ENCODE peak calls at places on chromosomes 6 and 20, in nine cellular contexts. I is stimulated activated CD8-positive, alpha-beta memory T cell treated with anti-CD3 and anti-CD28 coated beads, Interleukin-15, amount 100 ng/mL, for 1 hour; H is NCI-H524; R is stimulated activated CD4-positive, alpha-beta T cell treated with anti-CD3 and anti-CD28 coated beads, Interleukin-4, amount 100 ng/mL, for 24 hours; V is WTC11; G is DND-41; E is NCI-H1105; S is hypothalamus; D is HS-5. Z is an unnamed sample.
A peak's percentile ranks its signal among the peaks of the same experiment; 100 is the strongest.

GRCh38 chr6:80338201-80338836 is 231.8 kb downstream of the BCKDHB start:
- DNase-seq in I (peak; percentile 41), H (peak; percentile 88), R (peak; percentile 78), V (peak; percentile 86), G (peak; percentile 37), E (no peak), S (no peak), D (no peak), Z (no peak)

GRCh38 chr20:10673176-10673830 is 496 bp downstream of the JAG1 start:
- DNase-seq in I (no peak), H (peak; percentile 61), R (no peak), V (peak; percentile 47), G (no peak), E (no peak), S (no peak), D (no peak), Z (no peak)

GRCh38 chr6:132210886-132211563 is 190.2 kb downstream of the MOXD1 start:
- DNase-seq in I (no peak), H (no peak), R (no peak), V (no peak), G (no peak), E (no peak), S (no peak), D (no peak), Z (no peak)

GRCh38 chr6:104566411-104566810 is 293.3 kb downstream of the HACE1 start:
- DNase-seq in I (no peak), H (no peak), R (no peak), V (no peak), G (no peak), E (no peak), S (no peak), D (peak; percentile 16), Z (no peak)

GRCh38 chr6:167998206-167998605 is 735 bp downstream of the KIF25 start:
- DNase-seq in I (no peak), H (no peak), R (no peak), V (no peak), G (no peak), E (no peak), S (no peak), D (no peak), Z (no peak)

GRCh38 chr6:21678990-21679389 is 85.4 kb downstream of the SOX4 start:
- DNase-seq in I (no peak), H (no peak), R (no peak), V (no peak), G (no peak), E (no peak), S (no peak), D (no peak), Z (no peak)

GRCh38 chr20:51500311-51500710 is 42.2 kb downstream of the NFATC2 start:
- DNase-seq in I (no peak), H (no peak), R (peak; percentile 59), V (no peak), G (no peak), E (no peak), S (no peak), D (no peak), Z (no peak)

GRCh38 chr6:22036267-22036666 is 260.6 kb downstream of the PRL start:
- DNase-seq in I (no peak), H (peak; percentile 42), R (no peak), V (peak; percentile 50), G (no peak), E (peak; percentile 76), S (no peak), D (no peak), Z (no peak)

GRCh38 chr6:169409742-169410312 is 156.2 kb upstream of the THBS2 start:
- DNase-seq in I (no peak), H (no peak), R (no peak), V (no peak), G (no peak), E (no peak), S (no peak), D (no peak), Z (no peak)

GRCh38 chr20:37995856-37996625 is 37.2 kb downstream of the TTI1 start:
- DNase-seq in I (no peak), H (no peak), R (no peak), V (no peak), G (no peak), E (no peak), S (no peak), D (no peak), Z (peak; percentile 71)

GRCh38 chr6:4599924-4600323 is 176.3 kb upstream of the CDYL start:
- DNase-seq in I (no peak), H (no peak), R (no peak), V (no peak), G (no peak), E (no peak), S (no peak), D (peak; percentile 89), Z (no peak)

GRCh38 chr20:22762576-22763256 is 178.3 kb upstream of the FOXA2 start:
- DNase-seq in I (no peak), H (no peak), R (no peak), V (no peak), G (no peak), E (no peak), S (no peak), D (no peak), Z (no peak)

GRCh38 chr6:32461493-32461892 is 21.8 kb downstream of the HLA-DRA start:
- DNase-seq in I (no peak), H (no peak), R (no peak), V (no peak), G (no peak), E (no peak), S (no peak), D (no peak), Z (no peak)

GRCh38 chr20:2873747-2874041 is 413 bp downstream of the PTPRA start:
- DNase-seq in I (no peak), H (peak; percentile 70), R (peak; percentile 58), V (peak; percentile 69), G (peak; percentile 88), E (no peak), S (no peak), D (no peak), Z (no peak)

GRCh38 chr6:4358414-4359107 is 223.2 kb upstream of the ECI2 start:
- DNase-seq in I (no peak), H (no peak), R (peak; percentile 19), V (peak; percentile 27), G (no peak), E (no peak), S (peak; percentile 94), D (peak; percentile 99), Z (peak; percentile 74)

GRCh38 chr6:34908194-34908593 is 19.1 kb downstream of the ANKS1A start:
- DNase-seq in I (no peak), H (no peak), R (no peak), V (no peak), G (no peak), E (no peak), S (no peak), D (no peak), Z (no peak)

GRCh38 chr20:50333856-50334255 is 143.2 kb downstream of the CEBPB start:
- DNase-seq in I (no peak), H (no peak), R (no peak), V (no peak), G (no peak), E (no peak), S (no peak), D (no peak), Z (no peak)

GRCh38 chr6:156949376-156949775 is 172.2 kb downstream of the ARID1B start:
- DNase-seq in I (no peak), H (no peak), R (no peak), V (no peak), G (no peak), E (no peak), S (no peak), D (peak; percentile 34), Z (no peak)

GRCh38 chr6:132423839-132424238 is 22.6 kb upstream of the MOXD1 start:
- DNase-seq in I (no peak), H (no peak), R (no peak), V (no peak), G (no peak), E (no peak), S (no peak), D (no peak), Z (no peak)

GRCh38 chr6:7106215-7106751 is 1.5 kb upstream of the RREB1 start:
- DNase-seq in I (no peak), H (no peak), R (no peak), V (no peak), G (no peak), E (no peak), S (no peak), D (no peak), Z (no peak)

GRCh38 chr6:31465185-31465536 is 32.8 kb upstream of the MICB start:
- DNase-seq in I (no peak), H (no peak), R (no peak), V (no peak), G (no peak), E (no peak), S (no peak), D (no peak), Z (no peak)

GRCh38 chr6:32664827-32665362 is 1.6 kb downstream of the HLA-DQB1 start:
- DNase-seq in I (no peak), H (no peak), R (peak; percentile 6), V (no peak), G (no peak), E (no peak), S (no peak), D (no peak), Z (no peak)

GRCh38 chr6:39520411-39520810 is 197.9 kb upstream of the KCNK16 start:
- DNase-seq in I (no peak), H (no peak), R (no peak), V (no peak), G (no peak), E (no peak), S (no peak), D (no peak), Z (no peak)

GRCh38 chr6:64973142-64973541 is 733.9 kb downstream of the EYS start:
- DNase-seq in I (no peak), H (no peak), R (no peak), V (no peak), G (no peak), E (no peak), S (no peak), D (no peak), Z (no peak)

GRCh38 chr6:15270402-15270801 is 24.5 kb downstream of the JARID2 start:
- DNase-seq in I (no peak), H (no peak), R (no peak), V (no peak), G (no peak), E (no peak), S (no peak), D (no peak), Z (no peak)

GRCh38 chr20:12838261-12838866 is 170.4 kb upstream of the SPTLC3 start:
- DNase-seq in I (no peak), H (no peak), R (no peak), V (peak; percentile 45), G (peak; percentile 24), E (no peak), S (no peak), D (no peak), Z (no peak)

GRCh38 chr6:52409499-52409898 is 10.6 kb upstream of the EFHC1 start:
- DNase-seq in I (no peak), H (no peak), R (no peak), V (no peak), G (no peak), E (no peak), S (no peak), D (no peak), Z (no peak)

GRCh38 chr6:53107091-53107490 is 41.5 kb downstream of the GCM1 start:
- DNase-seq in I (no peak), H (no peak), R (no peak), V (no peak), G (no peak), E (no peak), S (no peak), D (no peak), Z (no peak)

GRCh38 chr6:1285589-1286340 is 26.1 kb upstream of the FOXQ1 start:
- DNase-seq in I (no peak), H (no peak), R (no peak), V (no peak), G (no peak), E (no peak), S (no peak), D (peak; percentile 56), Z (peak; percentile 9)

GRCh38 chr6:13300649-13301590 is 27.4 kb downstream of the TBC1D7 start:
- DNase-seq in I (no peak), H (no peak), R (no peak), V (no peak), G (no peak), E (no peak), S (no peak), D (no peak), Z (no peak)

GRCh38 chr6:168540713-168541291 is 99.8 kb downstream of the SMOC2 start:
- DNase-seq in I (no peak), H (no peak), R (no peak), V (peak; percentile 67), G (no peak), E (no peak), S (no peak), D (no peak), Z (no peak)